ENCODE peak calls at places on chromosomes 5 and 9, in five cellular contexts. Z is K562, J is SK-N-SH, M is HEK293T, R is HepG2. B is an unnamed sample.

GRCh38 chr5:132103969-132104391 is 30.4 kb downstream of the CSF2 start:
- DNase-seq in Z (no peak), J (no peak), M (no peak), R (no peak), B (peak)

GRCh38 chr9:16138961-16139441 is 586.2 kb downstream of the CCDC171 start:
- DNase-seq in Z (no peak), J (no peak), M (no peak), R (no peak), B (no peak)

GRCh38 chr9:85108806-85109205 is 439.3 kb downstream of the NTRK2 start:
- DNase-seq in Z (no peak), J (no peak), M (no peak), R (no peak), B (no peak)

GRCh38 chr5:37136694-37137093 is 112.5 kb downstream of the CPLANE1 start:
- DNase-seq in Z (no peak), J (no peak), M (no peak), R (no peak), B (no peak)

GRCh38 chr5:53642006-53642405 is 81.6 kb downstream of the NDUFS4 start:
- DNase-seq in Z (no peak), J (no peak), M (no peak), R (no peak), B (no peak)

GRCh38 chr5:124844371-124844770 is 97.9 kb upstream of the ZNF608 start:
- DNase-seq in Z (no peak), J (no peak), M (no peak), R (no peak), B (no peak)

GRCh38 chr9:8917978-8918739 is 1118.6 kb upstream of the DMAC1 start:
- DNase-seq in Z (no peak), J (no peak), M (no peak), R (no peak), B (no peak)

GRCh38 chr5:142482207-142482606 is 157.4 kb upstream of the SPRY4 start:
- DNase-seq in Z (no peak), J (no peak), M (no peak), R (peak), B (no peak)

GRCh38 chr5:102778478-102778877 is 23.4 kb downstream of the PAM start:
- DNase-seq in Z (no peak), J (no peak), M (no peak), R (no peak), B (no peak)

GRCh38 chr9:111412280-111412679 is 71.9 kb downstream of the ECPAS start:
- DNase-seq in Z (no peak), J (no peak), M (no peak), R (no peak), B (no peak)

GRCh38 chr9:105205787-105206511 is 38.5 kb upstream of the SLC44A1 start:
- DNase-seq in Z (no peak), J (no peak), M (no peak), R (no peak), B (no peak)

GRCh38 chr5:122458278-122458872 is 146.3 kb downstream of the SNCAIP start:
- DNase-seq in Z (peak), J (peak), M (peak), R (peak), B (no peak)

GRCh38 chr9:965497-965896 is 11.0 kb upstream of the DMRT3 start:
- DNase-seq in Z (no peak), J (no peak), M (no peak), R (no peak), B (no peak)

DNA sequence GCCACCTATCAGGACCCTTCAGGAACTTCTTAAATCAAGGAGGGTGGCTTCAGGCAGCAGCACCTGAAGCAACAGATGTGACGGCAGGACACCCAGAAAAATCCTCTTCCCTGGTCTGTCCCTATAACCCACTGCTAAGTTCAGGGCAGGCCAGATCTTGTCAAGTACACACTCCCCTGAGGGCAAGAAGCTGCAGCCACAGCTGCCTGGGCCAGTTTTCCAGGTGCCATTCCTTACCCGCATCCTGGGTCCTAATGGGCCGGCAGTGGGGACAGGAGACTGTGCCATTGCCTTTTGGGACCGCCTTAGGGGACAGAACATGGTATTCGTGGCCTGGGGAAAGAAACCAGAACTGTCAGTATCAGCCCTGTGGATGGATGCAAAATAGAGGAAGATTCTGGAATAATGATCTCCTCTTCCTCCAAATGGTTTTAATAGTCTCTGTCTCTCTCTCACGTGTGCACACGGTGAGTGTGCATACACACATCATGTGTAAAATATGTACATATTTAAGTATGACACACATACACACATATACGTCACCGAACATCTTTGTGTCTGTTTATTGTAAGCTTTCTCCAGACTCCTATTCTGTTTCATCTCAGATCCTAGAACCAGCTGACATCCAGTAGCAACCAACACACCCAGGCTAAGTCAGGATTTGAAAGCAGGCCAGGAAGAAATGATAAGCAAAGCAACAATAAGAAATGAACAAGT is 14.0 kb downstream of the ORM2 start:
- DNase-seq in Z (no peak), J (no peak), M (no peak), R (no peak), B (no peak)
- TF ChIP-seq FOXM1 in Z (no peak), J (no peak), M (no peak), R (no peak), B (no peak)

GRCh38 chr9:128103589-128103962 is 24.0 kb downstream of the PTGES2 start:
- DNase-seq in Z (no peak), J (no peak), M (no peak), R (peak), B (no peak)
- TF ChIP-seq FOXM1 in Z (no peak), J (no peak), M (no peak), R (no peak), B (no peak)

GRCh38 chr9:95181226-95181818 is 136.2 kb downstream of the FANCC start:
- DNase-seq in Z (no peak), J (peak), M (no peak), R (no peak), B (no peak)
- TF ChIP-seq FOXM1 in Z (no peak), J (no peak), M (no peak), R (no peak), B (no peak)

DNA sequence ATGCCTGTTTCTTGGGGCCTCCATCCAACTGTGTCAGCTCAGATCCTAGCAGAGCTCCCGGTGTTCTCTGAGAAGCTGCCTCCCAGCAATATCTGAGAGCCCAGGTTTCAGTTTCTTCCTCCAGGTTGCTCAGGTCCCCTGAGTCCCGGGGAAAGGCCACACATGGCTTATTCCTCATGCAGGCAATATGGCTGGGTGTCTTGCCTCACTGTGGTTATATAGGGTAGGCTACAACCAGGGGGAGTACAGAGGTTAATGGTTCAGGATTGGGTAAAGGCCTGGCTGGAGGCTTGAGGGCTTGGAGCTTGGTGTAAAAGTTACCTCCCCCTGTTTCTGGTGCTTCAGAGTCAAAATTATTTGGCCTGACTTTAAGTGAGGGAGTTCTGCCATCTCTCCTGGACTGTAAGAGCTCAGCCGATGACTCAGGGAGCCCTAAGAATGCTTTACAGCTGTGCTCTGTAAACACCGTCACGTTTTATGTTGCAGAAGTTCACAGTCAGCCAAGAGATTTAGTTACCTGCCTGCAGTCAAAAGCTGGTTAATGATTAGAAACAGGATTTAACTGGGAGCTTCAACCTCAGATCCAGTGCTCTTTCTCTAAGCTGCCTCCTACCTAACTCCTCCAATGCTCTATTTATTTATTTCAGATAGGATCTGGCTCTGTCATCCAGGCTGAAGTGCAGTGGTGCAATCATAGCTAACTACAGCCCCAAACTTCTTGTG is 24.3 kb upstream of the UBAP2 start:
- DNase-seq in Z (no peak), J (no peak), M (no peak), R (peak), B (no peak)
- TF ChIP-seq FOXM1 in Z (no peak), J (no peak), M (no peak), R (no peak), B (no peak)

DNA sequence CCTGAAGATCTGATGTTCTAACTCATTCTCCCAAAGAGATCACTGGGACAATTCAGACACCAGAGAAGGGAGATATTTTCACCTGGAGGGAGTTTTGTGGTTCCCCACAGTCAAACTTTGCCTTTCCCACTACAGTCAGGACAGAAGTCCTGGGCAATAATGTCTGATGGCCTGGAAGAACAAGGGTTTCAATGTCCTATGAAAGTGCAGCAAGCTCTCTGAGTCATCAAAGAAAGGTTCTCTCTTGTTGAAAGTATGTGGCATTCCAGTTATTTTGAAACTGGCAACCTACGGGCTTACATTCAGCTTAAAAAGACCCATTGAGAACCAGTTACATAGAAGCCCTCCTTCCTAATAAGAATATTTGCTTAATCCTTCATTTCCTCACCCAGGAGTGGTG is 103.9 kb downstream of the INSYN2B start:
- DNase-seq in Z (no peak), J (no peak), M (no peak), R (no peak), B (no peak)
- TF ChIP-seq FOXM1 in Z (no peak), J (no peak), M (no peak), R (no peak), B (no peak)

GRCh38 chr5:139760066-139761056 is 35.2 kb upstream of the PSD2 start:
- DNase-seq in Z (no peak), J (peak), M (no peak), R (no peak), B (no peak)
- TF ChIP-seq FOXM1 in Z (no peak), J (no peak), M (no peak), R (no peak), B (no peak)

GRCh38 chr5:126014691-126015090 is 408.5 kb upstream of the GRAMD2B start:
- DNase-seq in Z (no peak), J (no peak), M (no peak), R (no peak), B (no peak)

GRCh38 chr5:126015244-126016054 is 407.8 kb upstream of the GRAMD2B start:
- DNase-seq in Z (no peak), J (peak), M (peak), R (no peak), B (no peak)

GRCh38 chr5:126020770-126021169 is 402.4 kb upstream of the GRAMD2B start:
- DNase-seq in Z (no peak), J (no peak), M (no peak), R (no peak), B (no peak)

DNA sequence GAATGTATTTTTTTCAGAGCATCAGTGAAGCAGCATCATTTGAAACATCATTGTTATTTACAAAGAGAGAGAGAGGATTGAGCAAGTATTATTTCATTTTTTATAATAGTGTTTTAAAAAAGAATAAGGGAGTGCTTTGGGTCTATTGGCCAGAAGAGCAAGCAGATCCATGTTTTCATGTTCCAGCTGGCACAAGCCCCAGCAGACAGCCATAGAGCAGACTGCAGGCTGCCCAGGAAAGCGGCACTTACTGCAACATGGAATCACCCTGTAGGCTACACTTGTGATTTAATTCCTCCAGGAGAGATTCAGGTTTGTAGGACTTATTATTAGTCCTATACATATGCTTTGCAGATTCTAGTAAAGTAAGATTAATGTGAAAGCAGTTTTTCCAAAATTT is 407.0 kb upstream of the GRAMD2B start:
- DNase-seq in Z (no peak), J (peak), M (no peak), R (no peak), B (no peak)
- TF ChIP-seq FOXM1 in Z (no peak), J (no peak), M (no peak), R (no peak), B (no peak)

GRCh38 chr9:129054163-129054851 is 17.9 kb downstream of the MIGA2 start:
- DNase-seq in Z (no peak), J (no peak), M (no peak), R (no peak), B (no peak)

GRCh38 chr9:129063061-129063460 is 17.9 kb upstream of the DOLPP1 start:
- DNase-seq in Z (no peak), J (no peak), M (no peak), R (no peak), B (no peak)

GRCh38 chr9:129060991-129061390 is 19.9 kb upstream of the DOLPP1 start:
- DNase-seq in Z (no peak), J (no peak), M (no peak), R (no peak), B (no peak)

GRCh38 chr9:129059796-129060785 is 20.8 kb upstream of the DOLPP1 start:
- DNase-seq in Z (no peak), J (no peak), M (no peak), R (no peak), B (no peak)

GRCh38 chr9:129058965-129059795 is 21.7 kb upstream of the DOLPP1 start:
- DNase-seq in Z (no peak), J (no peak), M (no peak), R (peak), B (no peak)
- TF ChIP-seq FOXM1 in Z (no peak), J (no peak), M (no peak), R (no peak), B (no peak)

GRCh38 chr5:148702019-148702596 is 47.8 kb upstream of the HTR4 start:
- DNase-seq in Z (no peak), J (no peak), M (no peak), R (no peak), B (no peak)

GRCh38 chr5:148697177-148697820 is 43.0 kb upstream of the HTR4 start:
- DNase-seq in Z (peak), J (no peak), M (no peak), R (no peak), B (no peak)

GRCh38 chr5:148697821-148698196 is 43.5 kb upstream of the HTR4 start:
- DNase-seq in Z (no peak), J (no peak), M (no peak), R (no peak), B (no peak)

GRCh38 chr5:148699028-148699427 is 44.7 kb upstream of the HTR4 start:
- DNase-seq in Z (no peak), J (no peak), M (no peak), R (no peak), B (no peak)

GRCh38 chr5:148696438-148697036 is 42.2 kb upstream of the HTR4 start:
- DNase-seq in Z (no peak), J (no peak), M (no peak), R (no peak), B (no peak)
- TF ChIP-seq FOXM1 in Z (no peak), J (no peak), M (no peak), R (no peak), B (no peak)

B was measured in GM12878.